ENCODE peak calls at places on chromosome 14, in six cellular contexts. One of them, this sample, is unnamed.

GRCh38 chr14:61567838-61568571 is 127.3 kb upstream of the HIF1A start:
- DNase-seq in IMR-90: no peak
- DNase-seq in heart left ventricle: no peak
- DNase-seq in colonic mucosa: no peak
- DNase-seq in uterus: no peak
- DNase-seq in A673: no peak
- DNase-seq in this sample: no peak

GRCh38 chr14:20413785-20414117 is 450 bp upstream of the TEP1 start:
- DNase-seq in A673: peak; percentile 18
- DNase-seq in IMR-90: no peak
- DNase-seq in uterus: no peak
- DNase-seq in colonic mucosa: peak; percentile 36
- DNase-seq in heart left ventricle: no peak
- DNase-seq in this sample: peak; percentile 21

GRCh38 chr14:105487449-105487985 is 831 bp downstream of the CRIP1 start:
- DNase-seq in uterus: no peak
- DNase-seq in IMR-90: no peak
- DNase-seq in A673: no peak
- DNase-seq in colonic mucosa: peak; percentile 78
- DNase-seq in heart left ventricle: peak; percentile 85
- DNase-seq in this sample: no peak

GRCh38 chr14:30345511-30345910 is 213.4 kb upstream of the G2E3 start:
- DNase-seq in IMR-90: no peak
- DNase-seq in A673: no peak
- DNase-seq in uterus: no peak
- DNase-seq in colonic mucosa: no peak
- DNase-seq in heart left ventricle: no peak
- DNase-seq in this sample: no peak

GRCh38 chr14:62616668-62617067 is 428.6 kb downstream of the KCNH5 start:
- DNase-seq in heart left ventricle: no peak
- DNase-seq in uterus: no peak
- DNase-seq in colonic mucosa: no peak
- DNase-seq in IMR-90: no peak
- DNase-seq in A673: no peak
- DNase-seq in this sample: no peak

GRCh38 chr14:93481758-93482157 is 51.0 kb downstream of the UNC79 start:
- DNase-seq in A673: peak; percentile 67
- DNase-seq in IMR-90: no peak
- DNase-seq in colonic mucosa: no peak
- DNase-seq in heart left ventricle: no peak
- DNase-seq in uterus: no peak
- DNase-seq in this sample: no peak

GRCh38 chr14:65210118-65210826 is 108.0 kb upstream of the MAX start:
- DNase-seq in A673: no peak
- DNase-seq in uterus: no peak
- DNase-seq in heart left ventricle: no peak
- DNase-seq in colonic mucosa: no peak
- DNase-seq in IMR-90: peak; percentile 29
- DNase-seq in this sample: no peak

GRCh38 chr14:22391908-22392307 is 197.1 kb downstream of the DAD1 start:
- DNase-seq in A673: peak; percentile 93
- DNase-seq in IMR-90: peak; percentile 65
- DNase-seq in uterus: peak; percentile 72
- DNase-seq in heart left ventricle: no peak
- DNase-seq in colonic mucosa: peak; percentile 57
- DNase-seq in this sample: peak; percentile 72

GRCh38 chr14:99603471-99603933 is 505 bp downstream of the CCDC85C start:
- DNase-seq in A673: peak; percentile 58
- DNase-seq in uterus: no peak
- DNase-seq in heart left ventricle: no peak
- DNase-seq in IMR-90: peak; percentile 49
- DNase-seq in colonic mucosa: no peak
- DNase-seq in this sample: no peak

GRCh38 chr14:65132855-65133254 is 30.5 kb upstream of the MAX start:
- DNase-seq in uterus: no peak
- DNase-seq in heart left ventricle: no peak
- DNase-seq in colonic mucosa: peak; percentile 61
- DNase-seq in A673: no peak
- DNase-seq in IMR-90: no peak
- DNase-seq in this sample: no peak

GRCh38 chr14:90382491-90383125 is 14.2 kb upstream of the CALM1 start:
- DNase-seq in uterus: peak; percentile 89
- DNase-seq in IMR-90: peak; percentile 79
- DNase-seq in heart left ventricle: peak; percentile 81
- DNase-seq in A673: peak; percentile 85
- DNase-seq in colonic mucosa: peak; percentile 68
- DNase-seq in this sample: peak; percentile 68

GRCh38 chr14:77314043-77314442 is 6.6 kb downstream of the POMT2 start:
- DNase-seq in colonic mucosa: no peak
- DNase-seq in A673: no peak
- DNase-seq in heart left ventricle: no peak
- DNase-seq in IMR-90: peak; percentile 89
- DNase-seq in uterus: peak; percentile 56
- DNase-seq in this sample: peak; percentile 99

GRCh38 chr14:95140060-95140858 is 17.1 kb downstream of the DICER1 start:
- DNase-seq in heart left ventricle: no peak
- DNase-seq in colonic mucosa: no peak
- DNase-seq in uterus: no peak
- DNase-seq in IMR-90: peak; percentile 58
- DNase-seq in A673: no peak
- DNase-seq in this sample: peak; percentile 87

GRCh38 chr14:79961197-79961596 is 250.1 kb downstream of the DIO2 start:
- DNase-seq in A673: no peak
- DNase-seq in IMR-90: no peak
- DNase-seq in heart left ventricle: no peak
- DNase-seq in uterus: no peak
- DNase-seq in colonic mucosa: no peak
- DNase-seq in this sample: no peak

GRCh38 chr14:65255583-65256443 is 153.5 kb upstream of the MAX start:
- DNase-seq in colonic mucosa: peak; percentile 94
- DNase-seq in uterus: no peak
- DNase-seq in A673: no peak
- DNase-seq in IMR-90: no peak
- DNase-seq in heart left ventricle: no peak
- DNase-seq in this sample: peak; percentile 84

GRCh38 chr14:87430810-87431209 is 562.2 kb downstream of the GALC start:
- DNase-seq in A673: no peak
- DNase-seq in IMR-90: peak; percentile 75
- DNase-seq in colonic mucosa: no peak
- DNase-seq in uterus: no peak
- DNase-seq in heart left ventricle: no peak
- DNase-seq in this sample: peak; percentile 96

GRCh38 chr14:51285102-51285501 is 45.1 kb downstream of the TMX1 start:
- DNase-seq in colonic mucosa: no peak
- DNase-seq in IMR-90: no peak
- DNase-seq in heart left ventricle: no peak
- DNase-seq in A673: no peak
- DNase-seq in uterus: no peak
- DNase-seq in this sample: no peak

GRCh38 chr14:100037351-100037750 is 27.9 kb upstream of the EVL start:
- DNase-seq in heart left ventricle: no peak
- DNase-seq in colonic mucosa: no peak
- DNase-seq in uterus: peak; percentile 36
- DNase-seq in IMR-90: peak; percentile 71
- DNase-seq in A673: peak; percentile 34
- DNase-seq in this sample: peak; percentile 64

GRCh38 chr14:46250113-46250703 is 401.4 kb downstream of the RPL10L start:
- DNase-seq in colonic mucosa: no peak
- DNase-seq in IMR-90: no peak
- DNase-seq in uterus: no peak
- DNase-seq in A673: peak; percentile 21
- DNase-seq in heart left ventricle: no peak
- DNase-seq in this sample: peak; percentile 43

GRCh38 chr14:101216725-101217463 is 313.4 kb upstream of the RTL1 start:
- DNase-seq in colonic mucosa: no peak
- DNase-seq in A673: no peak
- DNase-seq in IMR-90: no peak
- DNase-seq in heart left ventricle: no peak
- DNase-seq in uterus: peak; percentile 8
- DNase-seq in this sample: no peak

GRCh38 chr14:97634786-97635185 is 837.6 kb downstream of the VRK1 start:
- DNase-seq in IMR-90: no peak
- DNase-seq in uterus: no peak
- DNase-seq in A673: peak; percentile 67
- DNase-seq in colonic mucosa: no peak
- DNase-seq in heart left ventricle: no peak
- DNase-seq in this sample: peak; percentile 3
- H3K4me3 ChIP-seq in IMR-90: no peak overlapping the region
- H3K4me3 ChIP-seq in uterus: no peak overlapping the region
- H3K4me3 ChIP-seq in A673: peak overlapping the region; percentile 18
- H3K4me3 ChIP-seq in colonic mucosa: no peak overlapping the region
- H3K4me3 ChIP-seq in heart left ventricle: no peak overlapping the region
- H3K4me3 ChIP-seq in this sample: no peak overlapping the region

DNA sequence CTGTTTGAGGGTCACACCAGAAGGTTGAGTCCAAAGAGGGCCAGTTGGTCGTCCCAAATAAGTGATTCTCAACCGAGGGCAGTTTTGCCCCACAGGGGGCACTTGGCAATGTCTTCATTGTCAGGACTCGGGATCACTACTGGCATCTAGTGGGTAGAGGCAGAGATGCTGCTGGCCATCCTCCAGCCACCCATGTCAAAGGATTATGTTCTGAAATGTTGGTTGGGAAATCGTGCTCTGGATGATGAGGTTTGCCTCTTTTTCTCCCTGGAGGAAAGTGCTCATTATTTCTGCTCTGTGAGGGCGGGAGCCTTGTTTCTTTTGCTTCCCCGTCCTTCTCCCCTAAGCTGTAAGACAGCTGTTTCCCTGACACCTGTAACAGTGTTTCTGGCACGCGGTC is 3.6 kb downstream of the ZNF839 start:
- DNase-seq in heart left ventricle: no peak
- DNase-seq in IMR-90: peak; percentile 81
- DNase-seq in colonic mucosa: peak; percentile 52
- DNase-seq in A673: peak; percentile 86
- DNase-seq in uterus: peak; percentile 58
- DNase-seq in this sample: peak; percentile 72
- TF ChIP-seq CTCF in heart left ventricle: peak; percentile 23
- TF ChIP-seq CTCF in IMR-90: peak; percentile 77
- TF ChIP-seq CTCF in colonic mucosa: peak; percentile 24
- TF ChIP-seq CTCF in A673: peak; percentile 67
- TF ChIP-seq CTCF in uterus: no peak
- TF ChIP-seq CTCF in this sample: peak; percentile 83

DNA sequence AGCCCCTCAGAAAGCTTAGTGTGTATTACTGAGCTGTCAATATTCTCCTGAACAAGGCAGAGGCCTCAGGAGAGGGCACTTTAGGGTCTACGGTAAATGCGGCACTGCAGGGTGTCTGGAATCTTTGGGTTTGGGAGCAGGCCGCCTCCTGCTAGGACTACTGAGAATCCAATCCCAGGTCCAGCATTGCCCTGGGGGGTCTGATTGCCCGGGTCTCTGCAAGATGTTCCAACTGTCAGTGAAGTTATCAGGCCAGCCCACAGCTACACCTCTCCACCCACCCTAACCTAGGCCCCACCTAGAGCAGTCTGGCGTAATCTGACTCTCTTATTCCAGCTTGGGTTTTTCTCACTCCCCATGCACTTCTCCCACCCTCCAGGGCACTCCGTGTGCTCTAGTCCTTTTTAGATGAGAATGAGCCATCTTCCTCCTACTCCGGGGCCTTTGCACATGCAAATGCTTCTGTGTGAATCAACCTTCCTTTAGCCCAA is 4.4 kb upstream of the ZFP36L1 start:
- DNase-seq in colonic mucosa: no peak
- DNase-seq in IMR-90: no peak
- DNase-seq in heart left ventricle: no peak
- DNase-seq in A673: no peak
- DNase-seq in uterus: peak; percentile 27
- DNase-seq in this sample: no peak
- H3K4me3 ChIP-seq in colonic mucosa: no peak overlapping the region
- H3K4me3 ChIP-seq in IMR-90: no peak overlapping the region
- H3K4me3 ChIP-seq in heart left ventricle: no peak overlapping the region
- H3K4me3 ChIP-seq in A673: no peak overlapping the region
- H3K4me3 ChIP-seq in uterus: no peak overlapping the region
- H3K4me3 ChIP-seq in this sample: no peak overlapping the region

GRCh38 chr14:75293920-75294648 is 15.5 kb downstream of the FOS start:
- DNase-seq in IMR-90: peak; percentile 95
- DNase-seq in colonic mucosa: peak; percentile 96
- DNase-seq in heart left ventricle: peak; percentile 98
- DNase-seq in A673: peak; percentile 94
- DNase-seq in uterus: peak; percentile 95
- DNase-seq in this sample: peak; percentile 88
- TF ChIP-seq CTCF in IMR-90: no peak
- TF ChIP-seq CTCF in colonic mucosa: no peak
- TF ChIP-seq CTCF in heart left ventricle: no peak
- TF ChIP-seq CTCF in A673: no peak
- TF ChIP-seq CTCF in uterus: no peak
- TF ChIP-seq CTCF in this sample: no peak

GRCh38 chr14:24331731-24332093 is 3.2 kb downstream of the ADCY4 start:
- DNase-seq in heart left ventricle: no peak
- DNase-seq in IMR-90: no peak
- DNase-seq in A673: no peak
- DNase-seq in colonic mucosa: no peak
- DNase-seq in uterus: no peak
- DNase-seq in this sample: no peak
- H3K4me3 ChIP-seq in heart left ventricle: no peak overlapping the region
- H3K4me3 ChIP-seq in IMR-90: no peak overlapping the region
- H3K4me3 ChIP-seq in A673: no peak overlapping the region
- H3K4me3 ChIP-seq in colonic mucosa: no peak overlapping the region
- H3K4me3 ChIP-seq in uterus: no peak overlapping the region
- H3K4me3 ChIP-seq in this sample: no peak overlapping the region

GRCh38 chr14:44154889-44155288 is 352.2 kb downstream of the FSCB start:
- DNase-seq in IMR-90: no peak
- DNase-seq in A673: no peak
- DNase-seq in heart left ventricle: no peak
- DNase-seq in colonic mucosa: no peak
- DNase-seq in uterus: no peak
- DNase-seq in this sample: no peak

GRCh38 chr14:44151120-44151519 is 356.0 kb downstream of the FSCB start:
- DNase-seq in IMR-90: no peak
- DNase-seq in A673: no peak
- DNase-seq in heart left ventricle: no peak
- DNase-seq in uterus: no peak
- DNase-seq in colonic mucosa: no peak
- DNase-seq in this sample: no peak

GRCh38 chr14:44154446-44154845 is 352.6 kb downstream of the FSCB start:
- DNase-seq in colonic mucosa: no peak
- DNase-seq in heart left ventricle: no peak
- DNase-seq in A673: no peak
- DNase-seq in uterus: no peak
- DNase-seq in IMR-90: no peak
- DNase-seq in this sample: no peak

GRCh38 chr14:44149597-44149996 is 357.5 kb downstream of the FSCB start:
- DNase-seq in heart left ventricle: no peak
- DNase-seq in colonic mucosa: no peak
- DNase-seq in A673: peak; percentile 72
- DNase-seq in IMR-90: no peak
- DNase-seq in uterus: no peak
- DNase-seq in this sample: peak; percentile 17
- TF ChIP-seq CTCF in heart left ventricle: no peak
- TF ChIP-seq CTCF in colonic mucosa: no peak
- TF ChIP-seq CTCF in A673: peak; percentile 66
- TF ChIP-seq CTCF in IMR-90: no peak
- TF ChIP-seq CTCF in uterus: no peak
- TF ChIP-seq CTCF in this sample: peak; percentile 32